ENCODE peak calls at places on chromosomes 6 and 20, in seven cellular contexts. G is endothelial cell of umbilical vein, H is transverse colon, N is upper lobe of left lung, F is stomach, O is spleen, Y is breast epithelium. D is an unnamed sample.

GRCh38 chr6:116762235-116762634 is 3.3 kb downstream of the FAM162B start:
- DNase-seq in N (no peak), O (no peak), H (no peak), Y (no peak), G (no peak), F (no peak), D (no peak)

GRCh38 chr6:15555101-15556038 is 107.5 kb downstream of the DTNBP1 start:
- DNase-seq in F (no peak), O (no peak), Y (no peak), H (no peak), N (no peak), G (peak), D (no peak)

GRCh38 chr20:10064611-10065010 is 29.8 kb downstream of the ANKEF1 start:
- DNase-seq in F (no peak), G (no peak), N (no peak), O (no peak), Y (no peak), H (no peak), D (no peak)

GRCh38 chr6:128161839-128162238 is 261.0 kb upstream of the THEMIS start:
- DNase-seq in N (no peak), F (no peak), H (no peak), Y (no peak), O (no peak), G (no peak), D (no peak)

GRCh38 chr6:89392823-89393222 is 19.2 kb downstream of the RRAGD start:
- DNase-seq in F (no peak), H (no peak), O (no peak), Y (no peak), N (no peak), G (no peak), D (no peak)

GRCh38 chr6:105135056-105135455 is 44.8 kb downstream of the POPDC3 start:
- DNase-seq in Y (no peak), N (no peak), F (no peak), O (no peak), G (peak), H (no peak), D (no peak)

GRCh38 chr6:13097454-13097853 is 230.9 kb downstream of the TBC1D7 start:
- DNase-seq in Y (no peak), F (no peak), N (no peak), O (no peak), H (no peak), G (no peak), D (no peak)

GRCh38 chr6:159616456-159616855 is 76.6 kb downstream of the SOD2 start:
- DNase-seq in N (no peak), H (no peak), O (no peak), F (no peak), G (no peak), Y (no peak), D (no peak)

GRCh38 chr6:88855521-88856152 is 107.8 kb downstream of the RNGTT start:
- DNase-seq in N (no peak), G (no peak), O (no peak), Y (no peak), H (no peak), F (no peak), D (no peak)

GRCh38 chr6:144232434-144233223 is 52.5 kb upstream of the UTRN start:
- DNase-seq in F (no peak), Y (no peak), G (no peak), O (no peak), N (no peak), H (no peak), D (no peak)

GRCh38 chr6:151096255-151096612 is 143.5 kb upstream of the AKAP12 start:
- DNase-seq in N (no peak), G (no peak), O (no peak), Y (no peak), H (no peak), F (no peak), D (no peak)

GRCh38 chr20:25310268-25310920 is 62.5 kb downstream of the PYGB start:
- DNase-seq in Y (peak), F (peak), H (peak), G (peak), N (no peak), O (peak), D (no peak)

GRCh38 chr6:2296781-2297180 is 51.4 kb upstream of the GMDS start:
- DNase-seq in O (no peak), G (no peak), H (no peak), Y (no peak), F (no peak), N (no peak), D (no peak)

GRCh38 chr6:44432726-44433125 is 45.2 kb downstream of the CDC5L start:
- DNase-seq in H (no peak), N (no peak), O (no peak), G (no peak), F (no peak), Y (no peak), D (no peak)

GRCh38 chr6:11218827-11219826 is 13.3 kb downstream of the NEDD9 start:
- DNase-seq in G (peak), H (peak), N (no peak), O (no peak), Y (peak), F (no peak), D (no peak)
- TF ChIP-seq POLR2AphosphoS5 in G (peak), H (peak), N (peak), O (no peak), Y (peak), F (peak), D (peak)

DNA sequence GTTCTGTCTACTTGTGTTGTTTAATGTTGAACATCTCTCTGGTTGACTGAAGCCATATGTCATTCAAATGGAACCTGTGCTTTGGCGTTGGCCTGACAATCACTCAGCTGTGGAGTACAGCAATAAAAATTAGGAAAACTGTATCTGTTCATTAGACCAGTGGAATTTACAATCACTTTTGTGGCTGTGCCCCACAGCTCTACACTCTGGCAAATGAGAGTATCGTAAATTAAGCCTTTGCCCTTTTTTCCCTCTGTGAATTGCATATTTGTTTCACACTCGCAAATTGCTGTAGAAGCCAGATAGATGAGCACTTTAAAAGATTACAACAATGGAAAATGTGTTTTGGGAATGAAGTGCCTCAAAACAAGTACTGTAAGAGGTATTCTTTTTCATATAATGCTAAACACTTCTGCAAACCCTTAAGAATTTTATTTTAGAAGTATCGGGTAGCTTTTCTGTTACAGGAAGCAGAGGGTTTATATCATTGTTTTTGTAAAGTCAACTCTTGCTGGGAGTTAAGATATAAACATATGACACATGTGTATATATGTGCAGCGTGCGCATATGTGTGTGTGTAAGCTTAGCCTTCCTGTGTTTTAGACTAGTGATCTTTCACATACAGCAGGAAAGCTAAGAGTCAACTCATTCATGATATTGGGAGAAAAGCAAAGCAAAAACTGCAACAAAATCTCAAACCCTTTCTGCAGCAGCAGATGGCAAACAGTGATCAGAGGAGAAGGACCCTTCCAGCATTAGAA is 102.2 kb downstream of the ARID1B start:
- DNase-seq in N (no peak), O (no peak), H (no peak), F (no peak), Y (no peak), G (peak), D (no peak)
- H3K27ac ChIP-seq in N (no peak), O (no peak), H (no peak), F (no peak), Y (no peak), G (no peak), D (no peak)

GRCh38 chr6:131844243-131844841 is 36.5 kb downstream of the ENPP1 start:
- DNase-seq in N (no peak), G (no peak), Y (no peak), H (no peak), F (no peak), O (no peak), D (no peak)
- TF ChIP-seq POLR2A in N (no peak), G (no peak), Y (no peak), H (no peak), F (no peak), O (no peak), D (no peak)

GRCh38 chr6:87154641-87155271 is 609 bp upstream of the ZNF292 start:
- DNase-seq in G (no peak), F (no peak), Y (no peak), N (no peak), O (no peak), H (no peak), D (no peak)
- TF ChIP-seq POLR2AphosphoS5 in G (no peak), F (no peak), Y (no peak), N (no peak), O (no peak), H (peak), D (no peak)

GRCh38 chr20:43959920-43960227 is 45.2 kb downstream of the TOX2 start:
- DNase-seq in N (no peak), O (no peak), G (no peak), Y (no peak), F (no peak), H (no peak), D (no peak)

GRCh38 chr20:43959079-43959919 is 44.6 kb downstream of the TOX2 start:
- DNase-seq in Y (no peak), H (peak), F (no peak), G (peak), O (peak), N (no peak), D (no peak)

GRCh38 chr20:43960231-43960630 is 45.6 kb downstream of the TOX2 start:
- DNase-seq in G (no peak), O (no peak), H (no peak), Y (no peak), F (no peak), N (no peak), D (no peak)

GRCh38 chr20:43957392-43957791 is 42.7 kb downstream of the TOX2 start:
- DNase-seq in H (no peak), Y (no peak), N (no peak), O (no peak), F (no peak), G (no peak), D (no peak)

GRCh38 chr20:43958626-43959025 is 44.0 kb downstream of the TOX2 start:
- DNase-seq in O (no peak), F (no peak), Y (no peak), N (no peak), H (no peak), G (no peak), D (no peak)
- H3K27ac ChIP-seq in O (no peak), F (no peak), Y (no peak), N (peak), H (no peak), G (no peak), D (no peak)

GRCh38 chr6:27837636-27838512 is 74.3 kb downstream of the OR2B2 start:
- DNase-seq in N (peak), Y (peak), F (peak), O (peak), G (peak), H (peak), D (peak)

GRCh38 chr6:27834879-27835549 is 77.2 kb downstream of the OR2B2 start:
- DNase-seq in F (no peak), G (no peak), O (no peak), H (no peak), N (no peak), Y (no peak), D (no peak)

GRCh38 chr6:27839303-27840081 is 72.7 kb downstream of the OR2B2 start:
- DNase-seq in G (peak), Y (no peak), F (peak), N (no peak), O (no peak), H (peak), D (no peak)

GRCh38 chr6:27836080-27836782 is 76.0 kb downstream of the OR2B2 start:
- DNase-seq in N (no peak), H (no peak), O (no peak), G (peak), F (no peak), Y (no peak), D (no peak)

DNA sequence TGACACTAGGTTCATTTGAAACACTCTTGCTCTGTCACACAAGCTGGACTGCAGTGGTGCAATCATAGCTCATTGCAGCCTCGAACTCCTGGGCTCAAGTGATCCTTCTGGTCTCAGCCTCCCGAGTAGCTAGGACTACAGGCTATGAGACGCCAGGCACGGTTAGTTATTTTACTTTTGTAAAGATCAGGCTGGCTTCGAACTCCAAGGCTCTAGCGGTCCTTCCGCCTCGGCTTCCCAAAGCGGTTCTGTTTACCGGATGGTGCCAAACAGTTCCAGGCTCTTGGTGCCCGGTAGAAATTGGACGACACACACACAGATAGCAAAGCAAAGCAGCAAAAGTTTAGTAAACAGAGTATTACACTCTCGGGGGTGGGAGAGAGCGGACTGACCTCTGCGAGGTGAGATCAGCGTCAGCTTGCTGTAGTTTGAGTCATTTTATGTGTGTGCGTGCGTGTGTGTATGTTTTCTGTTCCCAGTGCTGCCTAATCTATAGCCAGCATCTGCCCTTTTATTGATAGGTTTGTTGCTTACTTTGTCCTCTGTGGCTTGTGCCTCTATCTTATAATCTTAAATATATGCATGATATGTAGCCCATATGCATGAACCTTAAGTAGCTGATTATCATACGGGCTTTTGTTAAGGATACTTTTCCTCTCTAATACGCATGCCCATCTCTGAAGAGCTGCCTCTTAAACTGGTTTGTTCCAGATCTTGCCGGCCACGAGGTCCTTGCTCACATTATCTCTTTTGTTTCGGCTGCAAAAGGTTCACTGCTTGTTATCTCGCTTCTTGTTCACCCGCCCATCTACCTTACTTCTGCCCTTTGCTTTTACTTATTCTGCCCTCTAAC is 75.2 kb downstream of the OR2B2 start:
- DNase-seq in Y (no peak), F (peak), G (peak), H (peak), N (no peak), O (peak), D (no peak)
- TF ChIP-seq POLR2A in Y (no peak), F (no peak), G (peak), H (peak), N (no peak), O (no peak), D (peak)